ENCODE peak calls at places on chromosomes 12 and 14, in four cellular contexts. S is IMR-90, Y is H9, F is H1. M is an unnamed sample.

GRCh38 chr14:102889615-102890014 is 32.8 kb upstream of the AMN start:
- DNase-seq in S (no peak), Y (no peak), F (no peak), M (no peak)

GRCh38 chr14:77985235-77985634 is 184.9 kb upstream of the NRXN3 start:
- DNase-seq in S (no peak), Y (no peak), F (no peak), M (no peak)

GRCh38 chr14:87405563-87405962 is 587.4 kb downstream of the GALC start:
- DNase-seq in S (no peak), Y (no peak), F (no peak), M (no peak)

GRCh38 chr12:88420460-88420859 is 159.8 kb downstream of the KITLG start:
- DNase-seq in S (peak; percentile 94), Y (no peak), F (no peak), M (no peak)

GRCh38 chr12:80404629-80405028 is 39.4 kb upstream of the PTPRQ start:
- DNase-seq in S (no peak), Y (no peak), F (no peak), M (no peak)

GRCh38 chr14:30966415-30967363 is 58.8 kb upstream of the AP4S1 start:
- DNase-seq in S (peak; percentile 26), Y (no peak), F (no peak), M (peak; percentile 23)

GRCh38 chr12:119589087-119589486 is 4.5 kb upstream of the TMEM233 start:
- DNase-seq in S (peak; percentile 4), Y (no peak), F (no peak), M (no peak)

GRCh38 chr12:55829967-55830600 is 697 bp upstream of the DNAJC14 start:
- DNase-seq in S (no peak), Y (peak; percentile 70), F (no peak), M (peak; percentile 71)

GRCh38 chr12:124286946-124287345 is 7.9 kb upstream of the RFLNA start:
- DNase-seq in S (no peak), Y (no peak), F (no peak), M (no peak)

GRCh38 chr12:120292661-120293531 is at the start of gene RNU4-1:
- DNase-seq in S (peak; percentile 97), Y (peak; percentile 93), F (peak; percentile 75), M (peak; percentile 99)

GRCh38 chr12:123268850-123269249 is 2.8 kb downstream of the CDK2AP1 start:
- DNase-seq in S (no peak), Y (no peak), F (no peak), M (no peak)

GRCh38 chr14:74670726-74671125 is 42.2 kb downstream of the AREL1 start:
- DNase-seq in S (peak; percentile 82), Y (no peak), F (no peak), M (no peak)

GRCh38 chr12:510071-510825 is 50.5 kb downstream of the B4GALNT3 start:
- DNase-seq in S (no peak), Y (peak; percentile 69), F (peak; percentile 49), M (peak; percentile 93)

GRCh38 chr14:52879958-52880357 is 70.9 kb downstream of the FERMT2 start:
- DNase-seq in S (peak; percentile 56), Y (no peak), F (no peak), M (no peak)

GRCh38 chr12:75177997-75178396 is 31.6 kb downstream of the KCNC2 start:
- DNase-seq in S (peak; percentile 95), Y (no peak), F (no peak), M (no peak)

GRCh38 chr12:26156201-26156871 is 31.5 kb upstream of the BHLHE41 start:
- DNase-seq in S (no peak), Y (no peak), F (no peak), M (no peak)

GRCh38 chr12:38502016-38502415 is 185.4 kb downstream of the ALG10B start:
- DNase-seq in S (no peak), Y (no peak), F (no peak), M (no peak)

DNA sequence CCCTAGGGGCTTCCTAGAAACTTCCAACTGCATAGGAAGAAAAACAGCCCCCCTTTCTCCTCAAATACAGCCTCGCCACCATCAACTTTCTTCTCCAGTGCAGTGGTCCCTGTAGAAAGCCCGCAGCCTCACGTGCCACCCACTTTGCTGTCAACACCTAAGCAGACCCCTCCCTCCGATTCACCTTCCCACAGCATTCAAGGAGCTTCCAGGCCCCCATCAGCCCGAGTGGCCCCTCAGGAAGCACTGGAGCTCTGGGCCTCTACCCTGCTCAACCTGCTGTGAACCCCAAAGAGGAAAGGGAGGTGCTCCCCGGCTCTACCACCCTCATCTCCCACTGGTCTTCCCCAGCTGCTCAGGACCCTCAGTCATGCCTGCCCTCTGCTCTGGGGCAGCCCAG is 55.0 kb downstream of the RNF34 start:
- DNase-seq in S (no peak), Y (no peak), F (no peak), M (no peak)
- H3K56ac ChIP-seq in S (no peak overlapping the region), Y (no peak overlapping the region), F (no peak overlapping the region), M (no peak overlapping the region)

DNA sequence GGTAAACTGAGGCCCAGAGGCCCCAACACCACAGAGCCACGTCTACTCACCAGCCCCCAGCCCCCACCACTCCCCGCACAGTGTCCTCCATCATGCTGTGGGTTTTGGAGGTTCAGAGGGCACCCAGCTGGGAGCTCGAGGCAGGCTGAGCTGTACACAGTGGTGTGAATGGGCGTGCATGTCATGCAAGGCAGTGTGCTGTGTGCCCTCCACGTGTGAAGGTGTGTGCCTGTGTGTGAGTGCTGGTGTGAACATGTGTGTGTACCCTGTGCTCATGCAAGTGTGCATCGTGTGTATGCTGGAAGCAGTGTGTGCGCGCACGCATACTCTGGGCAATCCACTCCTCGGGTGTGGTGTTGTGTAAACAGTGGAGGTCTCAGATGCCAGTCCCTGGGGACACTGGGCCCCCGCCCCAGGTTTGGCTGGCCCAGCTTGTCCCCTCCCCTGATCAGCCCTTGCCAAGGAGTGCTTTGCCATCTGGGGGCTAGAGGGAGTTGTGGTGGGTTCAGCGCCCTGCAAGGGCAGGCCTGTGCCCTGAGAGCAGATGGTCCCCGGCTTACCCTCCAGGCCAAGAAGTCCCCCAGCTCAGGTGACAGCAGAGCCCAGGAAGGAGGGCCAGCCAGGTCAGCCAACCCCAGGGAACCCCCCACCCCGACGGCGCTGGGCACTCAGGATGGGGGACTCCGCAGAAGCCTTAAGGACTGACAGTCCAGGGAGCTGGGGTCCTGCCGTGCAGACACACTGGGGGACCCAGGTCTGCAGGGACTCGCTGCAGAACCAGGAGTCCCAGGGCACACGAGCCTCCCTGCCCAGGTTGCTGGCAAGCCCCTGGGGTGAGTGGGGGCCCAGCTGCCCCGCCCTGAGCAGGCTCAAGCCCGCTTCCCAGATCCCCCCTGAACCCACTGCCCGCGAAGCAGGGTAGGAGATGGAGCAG is 23.8 kb upstream of the GPR132 start:
- DNase-seq in S (peak; percentile 30), Y (no peak), F (no peak), M (no peak)
- H3K4me1 ChIP-seq in S (peaks cover 30% of the 10 kb centered on the region), Y (no peaks in the 10 kb centered on the region), F (peaks cover 13% of the 10 kb centered on the region), M (peaks cover 1% of the 10 kb centered on the region)

DNA sequence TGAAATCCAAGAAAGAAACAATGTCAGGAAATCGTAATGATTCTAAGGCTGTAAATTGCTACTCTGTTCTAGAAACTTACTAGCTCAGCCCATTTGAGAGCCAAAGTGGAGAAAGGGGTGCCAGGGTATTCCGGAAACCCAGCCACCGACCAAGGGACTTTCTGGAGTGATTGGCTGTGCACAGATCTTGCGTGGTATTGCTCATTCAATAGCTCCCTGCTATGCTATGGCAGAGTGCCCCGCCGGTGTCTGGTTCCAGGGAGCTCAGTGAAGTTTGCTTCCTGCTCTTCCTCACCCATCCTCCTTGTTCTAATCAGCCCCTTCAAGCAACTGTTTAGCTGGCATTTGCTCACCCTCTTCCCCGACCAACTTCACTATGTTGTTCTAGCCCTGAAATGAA is 220.0 kb downstream of the TMEM132C start:
- DNase-seq in S (no peak), Y (no peak), F (no peak), M (no peak)
- H3K56ac ChIP-seq in S (no peak overlapping the region), Y (no peak overlapping the region), F (no peak overlapping the region), M (no peak overlapping the region)

GRCh38 chr12:10558291-10558690 is 52.6 kb downstream of the EIF2S3B start:
- DNase-seq in S (no peak), Y (no peak), F (no peak), M (no peak)

GRCh38 chr12:10557329-10557728 is 51.6 kb downstream of the EIF2S3B start:
- DNase-seq in S (no peak), Y (no peak), F (no peak), M (peak; percentile 68)

GRCh38 chr12:10554971-10555481 is 49.3 kb downstream of the EIF2S3B start:
- DNase-seq in S (no peak), Y (no peak), F (no peak), M (no peak)

GRCh38 chr12:10559241-10559640 is 53.6 kb downstream of the EIF2S3B start:
- DNase-seq in S (no peak), Y (no peak), F (no peak), M (no peak)

DNA sequence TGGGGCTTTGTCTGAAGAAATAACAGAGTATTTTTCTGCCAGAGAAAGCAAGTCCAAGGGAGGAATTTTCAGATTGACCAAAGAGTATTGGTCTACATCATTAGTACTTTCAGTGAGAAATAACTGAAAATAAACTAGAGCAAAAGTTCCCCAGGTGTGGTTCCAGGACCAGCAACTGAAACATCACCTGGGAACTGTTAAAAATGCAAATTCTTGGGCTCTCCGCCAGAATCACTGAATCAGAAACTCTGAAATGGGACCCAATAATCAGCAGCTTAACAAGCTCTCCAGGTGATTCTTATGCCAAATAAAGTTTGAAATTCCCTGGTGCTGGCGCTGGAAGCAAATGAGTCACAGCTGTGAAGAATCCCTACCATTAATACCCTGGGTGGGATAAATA is 52.1 kb downstream of the EIF2S3B start:
- DNase-seq in S (no peak), Y (no peak), F (peak; percentile 19), M (peak; percentile 24)
- H3K4me1 ChIP-seq in S (no peaks in the 10 kb centered on the region), Y (no peaks in the 10 kb centered on the region), F (no peaks in the 10 kb centered on the region), M (peaks cover 5% of the 10 kb centered on the region)

DNA sequence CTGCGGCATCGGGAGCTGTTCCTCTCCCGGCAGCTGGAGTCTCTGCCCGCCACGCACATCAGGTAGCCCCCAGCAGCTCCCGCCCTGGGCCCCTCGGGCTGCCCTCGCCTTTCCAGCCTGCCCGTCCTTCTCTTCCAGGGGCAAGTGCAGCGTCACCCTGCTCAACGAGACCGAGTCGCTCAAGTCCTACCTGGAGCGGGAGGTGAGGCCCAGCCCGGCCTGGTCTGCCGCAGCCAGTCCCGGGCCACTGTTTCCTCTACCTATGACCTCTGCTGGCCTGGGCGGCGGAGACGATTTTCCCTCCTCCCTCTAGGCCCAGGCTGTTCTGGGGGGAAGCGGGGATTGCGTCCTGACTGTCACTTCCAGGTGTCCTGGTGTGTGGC is 24.5 kb upstream of the CRIP2 start:
- DNase-seq in S (no peak), Y (no peak), F (no peak), M (no peak)
- H3K56ac ChIP-seq in S (no peak overlapping the region), Y (no peak overlapping the region), F (no peak overlapping the region), M (no peak overlapping the region)

GRCh38 chr14:36588788-36589187 is 6.4 kb upstream of the NKX2-8 start:
- DNase-seq in S (no peak), Y (no peak), F (no peak), M (no peak)
- H3K4me1 ChIP-seq in S (no peaks in the 10 kb centered on the region), Y (no peaks in the 10 kb centered on the region), F (peaks cover 5% of the 10 kb centered on the region), M (no peaks in the 10 kb centered on the region)